ENCODE peak calls at places on chromosomes 1 and 21, in ten cellular contexts. One of them, this sample, is unnamed. For H3K36me3, the result is how much of the 10 kb centered on the place peaks cover.

GRCh38 chr1:28887418-28887834 is 26.9 kb upstream of the EPB41 start:
- DNase-seq in psoas muscle: no peak
- DNase-seq in esophagus squamous epithelium: no peak
- DNase-seq in tibial artery: no peak
- DNase-seq in GM23338: peak
- DNase-seq in prostate gland: no peak
- DNase-seq in right lobe of liver: peak
- DNase-seq in CD8-positive, alpha-beta T cell: peak
- DNase-seq in naive thymus-derived CD4-positive, alpha-beta T cell: no peak
- DNase-seq in mesendoderm: no peak
- DNase-seq in this sample: peak

GRCh38 chr21:43954896-43955295 is 57.2 kb upstream of the TRAPPC10 start:
- DNase-seq in psoas muscle: peak
- DNase-seq in CD8-positive, alpha-beta T cell: no peak
- DNase-seq in prostate gland: no peak
- DNase-seq in tibial artery: no peak
- DNase-seq in GM23338: no peak
- DNase-seq in right lobe of liver: no peak
- DNase-seq in mesendoderm: no peak
- DNase-seq in naive thymus-derived CD4-positive, alpha-beta T cell: no peak
- DNase-seq in esophagus squamous epithelium: no peak
- DNase-seq in this sample: no peak

GRCh38 chr1:37509181-37509580 is 5.4 kb downstream of the MEAF6 start:
- DNase-seq in GM23338: peak
- DNase-seq in mesendoderm: peak
- DNase-seq in esophagus squamous epithelium: no peak
- DNase-seq in CD8-positive, alpha-beta T cell: no peak
- DNase-seq in right lobe of liver: no peak
- DNase-seq in tibial artery: no peak
- DNase-seq in prostate gland: no peak
- DNase-seq in psoas muscle: no peak
- DNase-seq in naive thymus-derived CD4-positive, alpha-beta T cell: no peak
- DNase-seq in this sample: no peak

GRCh38 chr1:236311040-236311439 is 29.3 kb upstream of the ERO1B start:
- DNase-seq in right lobe of liver: no peak
- DNase-seq in CD8-positive, alpha-beta T cell: no peak
- DNase-seq in tibial artery: no peak
- DNase-seq in psoas muscle: no peak
- DNase-seq in GM23338: no peak
- DNase-seq in naive thymus-derived CD4-positive, alpha-beta T cell: no peak
- DNase-seq in esophagus squamous epithelium: no peak
- DNase-seq in mesendoderm: no peak
- DNase-seq in prostate gland: no peak
- DNase-seq in this sample: no peak

GRCh38 chr1:199522338-199522737 is 505.2 kb upstream of the NR5A2 start:
- DNase-seq in psoas muscle: no peak
- DNase-seq in CD8-positive, alpha-beta T cell: no peak
- DNase-seq in mesendoderm: no peak
- DNase-seq in GM23338: no peak
- DNase-seq in right lobe of liver: no peak
- DNase-seq in esophagus squamous epithelium: no peak
- DNase-seq in prostate gland: no peak
- DNase-seq in tibial artery: no peak
- DNase-seq in naive thymus-derived CD4-positive, alpha-beta T cell: no peak
- DNase-seq in this sample: no peak

GRCh38 chr1:116288201-116288598 is 84.8 kb upstream of the ATP1A1 start:
- DNase-seq in prostate gland: no peak
- DNase-seq in mesendoderm: no peak
- DNase-seq in psoas muscle: no peak
- DNase-seq in tibial artery: no peak
- DNase-seq in right lobe of liver: no peak
- DNase-seq in GM23338: no peak
- DNase-seq in CD8-positive, alpha-beta T cell: peak
- DNase-seq in naive thymus-derived CD4-positive, alpha-beta T cell: no peak
- DNase-seq in esophagus squamous epithelium: no peak
- DNase-seq in this sample: no peak

GRCh38 chr1:211625040-211625439 is 46.1 kb upstream of the SLC30A1 start:
- DNase-seq in tibial artery: peak
- DNase-seq in mesendoderm: peak
- DNase-seq in naive thymus-derived CD4-positive, alpha-beta T cell: peak
- DNase-seq in right lobe of liver: peak
- DNase-seq in GM23338: peak
- DNase-seq in esophagus squamous epithelium: no peak
- DNase-seq in psoas muscle: no peak
- DNase-seq in CD8-positive, alpha-beta T cell: no peak
- DNase-seq in prostate gland: no peak
- DNase-seq in this sample: no peak

GRCh38 chr1:210377934-210378333 is 49.2 kb downstream of the HHAT start:
- DNase-seq in prostate gland: no peak
- DNase-seq in GM23338: no peak
- DNase-seq in mesendoderm: no peak
- DNase-seq in tibial artery: no peak
- DNase-seq in esophagus squamous epithelium: no peak
- DNase-seq in psoas muscle: no peak
- DNase-seq in CD8-positive, alpha-beta T cell: no peak
- DNase-seq in right lobe of liver: no peak
- DNase-seq in naive thymus-derived CD4-positive, alpha-beta T cell: no peak
- DNase-seq in this sample: no peak

GRCh38 chr21:32705901-32706300 is 21.9 kb downstream of the SYNJ1 start:
- DNase-seq in naive thymus-derived CD4-positive, alpha-beta T cell: no peak
- DNase-seq in CD8-positive, alpha-beta T cell: no peak
- DNase-seq in tibial artery: no peak
- DNase-seq in esophagus squamous epithelium: no peak
- DNase-seq in mesendoderm: no peak
- DNase-seq in prostate gland: no peak
- DNase-seq in right lobe of liver: no peak
- DNase-seq in GM23338: no peak
- DNase-seq in psoas muscle: no peak
- DNase-seq in this sample: no peak

GRCh38 chr1:35885961-35886558 is 3.1 kb downstream of the AGO1 start:
- DNase-seq in esophagus squamous epithelium: no peak
- DNase-seq in tibial artery: no peak
- DNase-seq in GM23338: peak
- DNase-seq in mesendoderm: peak
- DNase-seq in psoas muscle: no peak
- DNase-seq in CD8-positive, alpha-beta T cell: no peak
- DNase-seq in prostate gland: no peak
- DNase-seq in right lobe of liver: no peak
- DNase-seq in naive thymus-derived CD4-positive, alpha-beta T cell: no peak
- DNase-seq in this sample: no peak

GRCh38 chr1:192539450-192540132 is 36.0 kb upstream of the RGS1 start:
- DNase-seq in psoas muscle: no peak
- DNase-seq in right lobe of liver: no peak
- DNase-seq in naive thymus-derived CD4-positive, alpha-beta T cell: peak
- DNase-seq in esophagus squamous epithelium: no peak
- DNase-seq in tibial artery: no peak
- DNase-seq in GM23338: peak
- DNase-seq in CD8-positive, alpha-beta T cell: no peak
- DNase-seq in prostate gland: no peak
- DNase-seq in mesendoderm: peak
- DNase-seq in this sample: no peak

GRCh38 chr21:32337206-32337605 is 38.6 kb downstream of the MRAP start:
- DNase-seq in right lobe of liver: no peak
- DNase-seq in naive thymus-derived CD4-positive, alpha-beta T cell: no peak
- DNase-seq in prostate gland: no peak
- DNase-seq in CD8-positive, alpha-beta T cell: no peak
- DNase-seq in mesendoderm: no peak
- DNase-seq in tibial artery: no peak
- DNase-seq in GM23338: no peak
- DNase-seq in esophagus squamous epithelium: no peak
- DNase-seq in psoas muscle: no peak
- DNase-seq in this sample: no peak

GRCh38 chr1:234924450-234925355 is 203.9 kb downstream of the TOMM20 start:
- DNase-seq in esophagus squamous epithelium: no peak
- DNase-seq in tibial artery: no peak
- DNase-seq in mesendoderm: no peak
- DNase-seq in GM23338: no peak
- DNase-seq in psoas muscle: no peak
- DNase-seq in naive thymus-derived CD4-positive, alpha-beta T cell: no peak
- DNase-seq in right lobe of liver: no peak
- DNase-seq in CD8-positive, alpha-beta T cell: peak
- DNase-seq in prostate gland: no peak
- DNase-seq in this sample: peak

GRCh38 chr1:38738207-38738606 is 121.4 kb downstream of the RRAGC start:
- DNase-seq in mesendoderm: no peak
- DNase-seq in tibial artery: no peak
- DNase-seq in esophagus squamous epithelium: no peak
- DNase-seq in naive thymus-derived CD4-positive, alpha-beta T cell: no peak
- DNase-seq in psoas muscle: no peak
- DNase-seq in prostate gland: no peak
- DNase-seq in right lobe of liver: no peak
- DNase-seq in CD8-positive, alpha-beta T cell: no peak
- DNase-seq in GM23338: no peak
- DNase-seq in this sample: no peak

GRCh38 chr21:42041246-42041645 is 29.9 kb upstream of the UMODL1 start:
- DNase-seq in mesendoderm: no peak
- DNase-seq in GM23338: no peak
- DNase-seq in esophagus squamous epithelium: no peak
- DNase-seq in naive thymus-derived CD4-positive, alpha-beta T cell: no peak
- DNase-seq in right lobe of liver: no peak
- DNase-seq in tibial artery: no peak
- DNase-seq in psoas muscle: no peak
- DNase-seq in prostate gland: no peak
- DNase-seq in CD8-positive, alpha-beta T cell: no peak
- DNase-seq in this sample: no peak
- H3K27ac ChIP-seq in mesendoderm: no peak
- H3K27ac ChIP-seq in GM23338: no peak
- H3K27ac ChIP-seq in esophagus squamous epithelium: peak
- H3K27ac ChIP-seq in naive thymus-derived CD4-positive, alpha-beta T cell: no peak
- H3K27ac ChIP-seq in right lobe of liver: no peak
- H3K27ac ChIP-seq in tibial artery: no peak
- H3K27ac ChIP-seq in psoas muscle: no peak
- H3K27ac ChIP-seq in prostate gland: no peak
- H3K27ac ChIP-seq in CD8-positive, alpha-beta T cell: no peak
- H3K27ac ChIP-seq in this sample: no peak

GRCh38 chr1:156957634-156958033 is 37.2 kb downstream of the LRRC71 start:
- DNase-seq in mesendoderm: no peak
- DNase-seq in naive thymus-derived CD4-positive, alpha-beta T cell: no peak
- DNase-seq in right lobe of liver: no peak
- DNase-seq in CD8-positive, alpha-beta T cell: no peak
- DNase-seq in prostate gland: no peak
- DNase-seq in esophagus squamous epithelium: no peak
- DNase-seq in psoas muscle: no peak
- DNase-seq in GM23338: no peak
- DNase-seq in tibial artery: no peak
- DNase-seq in this sample: no peak
- H3K36me3 ChIP-seq in mesendoderm: under half
- H3K36me3 ChIP-seq in naive thymus-derived CD4-positive, alpha-beta T cell: half or more
- H3K36me3 ChIP-seq in right lobe of liver: under half
- H3K36me3 ChIP-seq in CD8-positive, alpha-beta T cell: under half
- H3K36me3 ChIP-seq in prostate gland: under half
- H3K36me3 ChIP-seq in esophagus squamous epithelium: half or more
- H3K36me3 ChIP-seq in psoas muscle: under half
- H3K36me3 ChIP-seq in GM23338: under half
- H3K36me3 ChIP-seq in tibial artery: half or more
- H3K36me3 ChIP-seq in this sample: under half

GRCh38 chr21:22346576-22346975 is 1348.4 kb downstream of the NCAM2 start:
- DNase-seq in tibial artery: no peak
- DNase-seq in esophagus squamous epithelium: no peak
- DNase-seq in prostate gland: no peak
- DNase-seq in mesendoderm: no peak
- DNase-seq in right lobe of liver: no peak
- DNase-seq in GM23338: no peak
- DNase-seq in naive thymus-derived CD4-positive, alpha-beta T cell: no peak
- DNase-seq in CD8-positive, alpha-beta T cell: no peak
- DNase-seq in psoas muscle: no peak
- DNase-seq in this sample: no peak

GRCh38 chr21:22343721-22344120 is 1345.5 kb downstream of the NCAM2 start:
- DNase-seq in GM23338: no peak
- DNase-seq in esophagus squamous epithelium: no peak
- DNase-seq in psoas muscle: no peak
- DNase-seq in tibial artery: no peak
- DNase-seq in mesendoderm: no peak
- DNase-seq in CD8-positive, alpha-beta T cell: no peak
- DNase-seq in prostate gland: no peak
- DNase-seq in right lobe of liver: no peak
- DNase-seq in naive thymus-derived CD4-positive, alpha-beta T cell: no peak
- DNase-seq in this sample: no peak

GRCh38 chr21:22345624-22346023 is 1347.4 kb downstream of the NCAM2 start:
- DNase-seq in esophagus squamous epithelium: no peak
- DNase-seq in GM23338: no peak
- DNase-seq in psoas muscle: no peak
- DNase-seq in naive thymus-derived CD4-positive, alpha-beta T cell: no peak
- DNase-seq in prostate gland: no peak
- DNase-seq in right lobe of liver: no peak
- DNase-seq in CD8-positive, alpha-beta T cell: no peak
- DNase-seq in tibial artery: no peak
- DNase-seq in mesendoderm: no peak
- DNase-seq in this sample: no peak

GRCh38 chr21:22342855-22343254 is 1344.6 kb downstream of the NCAM2 start:
- DNase-seq in esophagus squamous epithelium: no peak
- DNase-seq in psoas muscle: no peak
- DNase-seq in naive thymus-derived CD4-positive, alpha-beta T cell: peak
- DNase-seq in tibial artery: no peak
- DNase-seq in mesendoderm: no peak
- DNase-seq in right lobe of liver: no peak
- DNase-seq in prostate gland: no peak
- DNase-seq in CD8-positive, alpha-beta T cell: no peak
- DNase-seq in GM23338: no peak
- DNase-seq in this sample: no peak

GRCh38 chr21:22343303-22343702 is 1345.1 kb downstream of the NCAM2 start:
- DNase-seq in tibial artery: no peak
- DNase-seq in psoas muscle: no peak
- DNase-seq in naive thymus-derived CD4-positive, alpha-beta T cell: no peak
- DNase-seq in right lobe of liver: no peak
- DNase-seq in mesendoderm: no peak
- DNase-seq in prostate gland: no peak
- DNase-seq in CD8-positive, alpha-beta T cell: no peak
- DNase-seq in GM23338: no peak
- DNase-seq in esophagus squamous epithelium: no peak
- DNase-seq in this sample: no peak
- H3K27ac ChIP-seq in tibial artery: no peak
- H3K27ac ChIP-seq in psoas muscle: no peak
- H3K27ac ChIP-seq in naive thymus-derived CD4-positive, alpha-beta T cell: no peak
- H3K27ac ChIP-seq in right lobe of liver: no peak
- H3K27ac ChIP-seq in mesendoderm: no peak
- H3K27ac ChIP-seq in prostate gland: no peak
- H3K27ac ChIP-seq in CD8-positive, alpha-beta T cell: no peak
- H3K27ac ChIP-seq in GM23338: no peak
- H3K27ac ChIP-seq in esophagus squamous epithelium: no peak
- H3K27ac ChIP-seq in this sample: no peak

DNA sequence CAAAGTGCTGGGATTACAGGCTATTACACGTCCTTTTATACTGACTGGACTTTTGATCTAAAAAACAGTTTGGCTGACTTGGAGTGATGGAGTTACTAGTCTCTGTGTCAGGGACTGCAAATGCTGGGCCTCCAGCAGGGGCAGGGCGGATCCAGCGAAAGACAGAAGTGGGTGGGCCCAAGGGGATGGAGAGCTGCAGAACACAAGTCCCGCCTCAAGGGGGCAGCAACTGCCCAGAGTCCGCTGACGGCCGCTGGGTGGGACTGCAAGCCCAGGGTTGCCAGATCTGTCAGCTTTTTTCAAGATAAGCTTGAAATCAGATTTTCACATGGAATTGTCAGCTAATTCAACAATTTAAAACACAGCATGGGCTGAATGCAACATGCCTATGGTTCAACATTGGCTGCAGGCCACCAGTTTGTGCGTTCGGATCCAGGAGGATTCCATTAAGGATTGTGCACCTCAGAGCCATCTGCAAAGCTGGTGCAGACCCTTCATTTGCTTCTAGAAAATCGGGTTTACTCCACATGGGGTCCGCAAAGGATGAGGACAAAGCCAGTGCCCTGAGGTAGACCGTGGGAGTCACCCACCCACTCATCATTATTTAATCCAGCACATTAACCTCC is 10.7 kb downstream of the STMN1 start:
- DNase-seq in psoas muscle: peak
- DNase-seq in right lobe of liver: peak
- DNase-seq in prostate gland: peak
- DNase-seq in naive thymus-derived CD4-positive, alpha-beta T cell: peak
- DNase-seq in CD8-positive, alpha-beta T cell: peak
- DNase-seq in esophagus squamous epithelium: peak
- DNase-seq in GM23338: peak
- DNase-seq in tibial artery: peak
- DNase-seq in mesendoderm: peak
- DNase-seq in this sample: peak
- H3K36me3 ChIP-seq in psoas muscle: under half
- H3K36me3 ChIP-seq in right lobe of liver: under half
- H3K36me3 ChIP-seq in prostate gland: under half
- H3K36me3 ChIP-seq in naive thymus-derived CD4-positive, alpha-beta T cell: under half
- H3K36me3 ChIP-seq in CD8-positive, alpha-beta T cell: under half
- H3K36me3 ChIP-seq in esophagus squamous epithelium: under half
- H3K36me3 ChIP-seq in GM23338: under half
- H3K36me3 ChIP-seq in tibial artery: under half
- H3K36me3 ChIP-seq in mesendoderm: under half
- H3K36me3 ChIP-seq in this sample: under half

This sample was measured in CD4-positive, alpha-beta memory T cell.